ENCODE peak calls at places on chromosome 19, in six cellular contexts. Q is stimulated activated CD8-positive, alpha-beta memory T cell treated with anti-CD3 and anti-CD28 coated beads, Interleukin-15, amount 100 ng/mL, for 4 hours; H is GM23338; L is uterus; Y is NCI-H524; U is B cell. A is an unnamed sample.

GRCh38 chr19:33780251-33780650 is 16.4 kb upstream of the KCTD15 start:
- DNase-seq in Q (no peak), H (no peak), L (no peak), Y (no peak), U (no peak), A (no peak)

GRCh38 chr19:41705393-41706174 is 2.8 kb upstream of the CEACAM5 start:
- DNase-seq in Q (no peak), H (peak; percentile 80), L (no peak), Y (no peak), U (no peak), A (no peak)

GRCh38 chr19:33823341-33823740 is 26.7 kb downstream of the KCTD15 start:
- DNase-seq in Q (no peak), H (no peak), L (no peak), Y (no peak), U (no peak), A (no peak)

GRCh38 chr19:50242586-50242985 is 39.2 kb downstream of the MYH14 start:
- DNase-seq in Q (no peak), H (no peak), L (no peak), Y (no peak), U (no peak), A (no peak)

GRCh38 chr19:35545855-35546381 is 492 bp downstream of the TMEM147 start:
- DNase-seq in Q (peak; percentile 46), H (peak; percentile 63), L (peak; percentile 41), Y (no peak), U (no peak), A (peak; percentile 5)

GRCh38 chr19:36149673-36150406 is 2.4 kb downstream of the COX7A1 start:
- DNase-seq in Q (no peak), H (no peak), L (no peak), Y (no peak), U (no peak), A (no peak)

GRCh38 chr19:38387550-38388309 is at the start of gene GGN:
- DNase-seq in Q (peak; percentile 43), H (peak; percentile 100), L (peak; percentile 72), Y (peak; percentile 78), U (peak; percentile 93), A (peak; percentile 44)

GRCh38 chr19:32146664-32147063 is 198.7 kb upstream of the ZNF507 start:
- DNase-seq in Q (no peak), H (no peak), L (no peak), Y (no peak), U (no peak), A (no peak)

GRCh38 chr19:44682807-44683206 is 11.5 kb downstream of the CEACAM19 start:
- DNase-seq in Q (no peak), H (no peak), L (no peak), Y (no peak), U (no peak), A (no peak)

GRCh38 chr19:46515879-46516350 is 20.2 kb upstream of the PNMA8B start:
- DNase-seq in Q (no peak), H (peak; percentile 80), L (no peak), Y (peak; percentile 42), U (no peak), A (peak; percentile 16)

GRCh38 chr19:55418185-55418584 is 10.6 kb upstream of the UBE2S start:
- DNase-seq in Q (no peak), H (peak; percentile 92), L (peak; percentile 33), Y (peak; percentile 88), U (no peak), A (peak; percentile 80)

GRCh38 chr19:19409235-19410030 is 4.0 kb downstream of the GATAD2A start:
- DNase-seq in Q (no peak), H (peak; percentile 45), L (no peak), Y (no peak), U (no peak), A (no peak)

GRCh38 chr19:49533551-49534488 is 6.0 kb downstream of the RCN3 start:
- DNase-seq in Q (peak; percentile 68), H (peak; percentile 83), L (peak; percentile 79), Y (peak; percentile 65), U (peak; percentile 87), A (peak; percentile 21)

GRCh38 chr19:6723108-6723618 is 2.7 kb upstream of the C3 start:
- DNase-seq in Q (no peak), H (peak; percentile 66), L (peak; percentile 82), Y (no peak), U (no peak), A (no peak)

GRCh38 chr19:14110650-14111049 is 6.9 kb downstream of the PRKACA start:
- DNase-seq in Q (no peak), H (no peak), L (no peak), Y (no peak), U (no peak), A (no peak)

GRCh38 chr19:35561436-35561835 is 2.0 kb downstream of the ATP4A start:
- DNase-seq in Q (no peak), H (no peak), L (no peak), Y (no peak), U (no peak), A (no peak)

GRCh38 chr19:52991484-52991883 is 22.2 kb upstream of the ERVV-1 start:
- DNase-seq in Q (no peak), H (no peak), L (no peak), Y (no peak), U (no peak), A (no peak)

GRCh38 chr19:8373867-8374813 is 10.2 kb downstream of the ANGPTL4 start:
- DNase-seq in Q (no peak), H (no peak), L (no peak), Y (no peak), U (no peak), A (no peak)

GRCh38 chr19:58361900-58362271 is 665 bp downstream of the ZNF497 start:
- DNase-seq in Q (peak; percentile 18), H (peak; percentile 64), L (peak; percentile 53), Y (peak; percentile 43), U (no peak), A (peak; percentile 24)

GRCh38 chr19:45507864-45508680 is 793 bp downstream of the VASP start:
- DNase-seq in Q (peak; percentile 32), H (peak; percentile 86), L (peak; percentile 58), Y (peak; percentile 58), U (peak; percentile 64), A (peak; percentile 73)

GRCh38 chr19:33206261-33207039 is 12.3 kb downstream of the LRP3 start:
- DNase-seq in Q (no peak), H (no peak), L (no peak), Y (no peak), U (no peak), A (no peak)

GRCh38 chr19:2168619-2169424 is 5.1 kb downstream of the DOT1L start:
- DNase-seq in Q (peak; percentile 76), H (no peak), L (peak; percentile 96), Y (no peak), U (peak; percentile 65), A (no peak)

GRCh38 chr19:10343495-10343894 is 4.1 kb upstream of the ICAM3 start:
- DNase-seq in Q (no peak), H (no peak), L (no peak), Y (no peak), U (no peak), A (no peak)

A was measured in COR-L47.